ENCODE peak calls at places on chromosome 2, in seven cellular contexts. A is stomach, X is A549, P is ovary, E is tibial nerve, Q is K562, W is H1. H is an unnamed sample.

GRCh38 chr2:10237392-10238321 is 65.0 kb upstream of the HPCAL1 start:
- DNase-seq in P (no peak), E (no peak), A (no peak), W (no peak), Q (no peak), X (no peak), H (no peak)

GRCh38 chr2:36560726-36561125 is 37.2 kb downstream of the FEZ2 start:
- DNase-seq in Q (no peak), E (no peak), A (no peak), X (no peak), W (no peak), P (no peak), H (no peak)

GRCh38 chr2:212928681-212929080 is 222.7 kb downstream of the IKZF2 start:
- DNase-seq in W (no peak), P (no peak), A (no peak), E (no peak), X (no peak), Q (no peak), H (no peak)

GRCh38 chr2:197827618-197828017 is 23.2 kb downstream of the PLCL1 start:
- DNase-seq in A (no peak), Q (no peak), P (no peak), X (no peak), E (no peak), W (no peak), H (no peak)

GRCh38 chr2:43653506-43653905 is 16.4 kb downstream of the PLEKHH2 start:
- DNase-seq in X (no peak), E (no peak), Q (no peak), P (no peak), W (no peak), A (no peak), H (no peak)

GRCh38 chr2:113211226-113212105 is 37.7 kb downstream of the PSD4 start:
- DNase-seq in E (no peak), Q (no peak), P (no peak), W (no peak), X (peak; percentile 95), A (no peak), H (no peak)

GRCh38 chr2:16222326-16222725 is 282.0 kb downstream of the MYCN start:
- DNase-seq in Q (no peak), W (no peak), E (no peak), X (no peak), P (no peak), A (no peak), H (no peak)

GRCh38 chr2:43426305-43427031 is 169.4 kb downstream of the THADA start:
- DNase-seq in P (no peak), Q (peak; percentile 67), A (peak; percentile 63), X (peak; percentile 95), W (no peak), E (no peak), H (peak; percentile 77)

GRCh38 chr2:84902526-84902925 is 2.9 kb upstream of the TMSB10 start:
- DNase-seq in Q (no peak), W (no peak), P (no peak), X (no peak), A (no peak), E (no peak), H (no peak)

GRCh38 chr2:120513776-120514357 is 167.9 kb downstream of the INHBB start:
- DNase-seq in Q (no peak), W (no peak), A (no peak), X (no peak), P (no peak), E (no peak), H (no peak)

GRCh38 chr2:95063401-95063958 is 38.0 kb downstream of the MAL start:
- DNase-seq in W (no peak), X (no peak), E (no peak), Q (no peak), A (peak; percentile 15), P (no peak), H (no peak)

GRCh38 chr2:216606551-216607527 is 26.4 kb upstream of the IGFBP2 start:
- DNase-seq in A (no peak), Q (no peak), P (no peak), X (no peak), E (no peak), W (no peak), H (no peak)

GRCh38 chr2:228731517-228731916 is 539.6 kb downstream of the PID1 start:
- DNase-seq in X (no peak), E (no peak), Q (no peak), A (no peak), W (peak; percentile 9), P (no peak), H (no peak)

GRCh38 chr2:45852450-45853150 is 201.1 kb downstream of the PRKCE start:
- DNase-seq in P (no peak), X (no peak), W (no peak), Q (no peak), E (no peak), A (no peak), H (no peak)
- TF ChIP-seq EP300 in P (no peak), X (no peak), W (no peak), Q (no peak), E (no peak), A (no peak), H (no peak)

DNA sequence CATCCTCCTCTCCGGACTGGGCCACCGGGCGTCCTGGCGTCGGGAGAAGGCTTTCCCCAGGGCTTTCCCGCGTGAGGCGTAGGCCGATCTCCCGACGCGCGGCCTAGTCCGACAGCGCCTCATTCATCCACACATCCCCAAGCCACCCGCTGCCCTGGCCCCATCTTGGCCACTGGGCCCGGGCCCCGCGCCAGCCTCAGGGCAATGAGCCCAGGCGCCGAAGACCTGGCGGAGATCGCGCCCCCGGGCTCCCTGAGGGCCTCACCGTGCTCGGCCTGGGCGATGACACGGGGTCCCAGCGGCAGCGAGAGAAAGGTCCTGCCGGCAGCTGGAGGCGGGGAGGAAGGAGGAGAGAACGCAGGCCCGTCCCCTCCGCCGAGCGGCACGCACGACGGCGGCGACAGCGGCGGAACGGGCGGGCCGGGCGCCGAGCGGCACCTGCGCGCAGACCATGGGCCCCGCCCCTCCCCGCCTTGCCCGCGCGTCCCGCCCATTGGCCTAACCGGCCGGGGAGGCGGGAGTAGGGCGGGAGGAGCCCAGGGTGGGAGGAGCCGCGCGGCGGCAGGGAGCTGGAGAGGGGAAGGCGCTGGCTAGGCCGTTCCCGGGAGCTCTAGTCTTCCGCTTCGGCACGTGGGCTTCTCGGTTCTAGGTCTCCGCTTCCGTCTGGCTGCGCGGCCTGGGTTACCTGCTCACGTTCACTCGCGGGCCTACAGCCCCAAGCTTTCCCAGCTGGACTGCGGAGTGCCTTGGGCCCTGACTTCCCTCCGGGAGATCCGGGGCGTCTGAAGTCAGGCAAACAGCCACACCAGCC is at the start of gene OLA1:
- DNase-seq in W (peak; percentile 82), A (peak; percentile 97), X (peak; percentile 95), E (peak; percentile 84), Q (peak; percentile 99), P (peak; percentile 92), H (peak; percentile 97)
- TF ChIP-seq EP300 in W (no peak), A (no peak), X (no peak), E (no peak), Q (no peak), P (no peak), H (no peak)

DNA sequence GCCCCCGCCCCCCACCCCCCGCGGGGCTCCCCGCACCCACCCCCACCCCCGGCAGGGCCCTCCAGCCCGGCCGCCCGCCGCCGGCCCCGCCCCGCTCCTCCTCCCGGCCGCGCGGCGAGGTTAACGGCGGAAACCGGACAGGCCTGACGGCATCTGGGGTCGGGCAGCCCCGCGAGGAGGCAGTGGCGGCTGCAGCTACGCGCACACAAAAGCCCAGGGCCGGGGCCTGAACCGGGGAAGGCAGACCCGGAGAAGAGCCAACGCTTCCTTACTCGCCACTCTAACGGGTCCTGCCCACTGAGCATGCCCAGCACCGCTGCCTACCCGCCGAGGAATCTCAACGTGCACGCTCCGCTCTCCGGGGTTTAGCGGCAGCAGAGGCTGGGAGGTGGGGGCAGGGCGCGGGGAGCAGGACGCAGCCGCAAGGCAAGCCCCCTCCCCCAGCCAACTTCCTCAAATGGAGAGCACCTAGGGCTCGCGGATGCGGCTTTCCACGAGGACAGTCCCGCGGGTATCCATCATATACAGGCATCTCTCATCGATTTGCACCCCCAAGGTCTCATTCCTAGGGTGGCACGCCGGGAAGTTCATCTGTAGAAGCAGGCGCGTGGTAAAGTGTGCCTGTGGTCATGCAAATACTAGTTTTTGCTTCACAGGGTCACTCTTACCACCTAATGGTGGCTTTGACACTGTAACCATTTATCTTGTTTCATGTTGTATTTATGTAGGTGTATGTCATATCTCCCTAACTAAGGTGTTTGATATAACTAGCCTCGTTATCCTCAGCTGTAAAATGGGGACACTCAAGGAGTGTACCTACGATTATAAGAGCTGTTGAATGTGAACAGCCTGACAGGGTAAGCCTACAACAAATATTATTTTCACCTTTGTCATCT is at the start of gene MEMO1:
- DNase-seq in X (peak; percentile 97), E (peak; percentile 79), A (peak; percentile 92), P (peak; percentile 91), W (peak; percentile 87), Q (peak; percentile 94), H (peak; percentile 95)
- TF ChIP-seq EP300 in X (peak; percentile 5), E (no peak), A (no peak), P (no peak), W (no peak), Q (no peak), H (peak; percentile 10)

GRCh38 chr2:172743143-172743542 is 7.5 kb downstream of the RAPGEF4 start:
- DNase-seq in X (no peak), E (no peak), A (no peak), P (no peak), W (no peak), Q (no peak), H (no peak)
- TF ChIP-seq EP300 in X (no peak), E (no peak), A (no peak), P (no peak), W (no peak), Q (no peak), H (no peak)

H was measured in transverse colon.